ENCODE peak calls at places on chromosomes 16 and 17, in four cellular contexts. One of them, this sample, is unnamed.
A peak's percentile ranks its signal among the peaks of the same experiment; 100 is the strongest.

GRCh38 chr17:75508848-75509450 is 6.4 kb downstream of the CASKIN2 start:
- DNase-seq in neural progenitor cell: no peak
- DNase-seq in mammary epithelial cell: no peak
- DNase-seq in HCT116: no peak
- DNase-seq in this sample: no peak

GRCh38 chr16:495127-495748 is 32.3 kb upstream of the CAPN15 start:
- DNase-seq in neural progenitor cell: peak; percentile 42
- DNase-seq in mammary epithelial cell: peak; percentile 15
- DNase-seq in HCT116: no peak
- DNase-seq in this sample: peak; percentile 45

GRCh38 chr16:64121473-64121872 is 1000.4 kb downstream of the CDH11 start:
- DNase-seq in neural progenitor cell: no peak
- DNase-seq in mammary epithelial cell: peak; percentile 80
- DNase-seq in HCT116: no peak
- DNase-seq in this sample: peak; percentile 74

GRCh38 chr17:49401971-49402491 is 12.7 kb downstream of the PHB1 start:
- DNase-seq in neural progenitor cell: peak; percentile 23
- DNase-seq in mammary epithelial cell: no peak
- DNase-seq in HCT116: no peak
- DNase-seq in this sample: no peak

GRCh38 chr17:76537578-76538280 is at the start of gene CYGB:
- DNase-seq in neural progenitor cell: peak; percentile 70
- DNase-seq in mammary epithelial cell: no peak
- DNase-seq in HCT116: no peak
- DNase-seq in this sample: peak; percentile 68

GRCh38 chr17:38341035-38341721 is 2.6 kb downstream of the GPR179 start:
- DNase-seq in neural progenitor cell: peak; percentile 57
- DNase-seq in mammary epithelial cell: no peak
- DNase-seq in HCT116: no peak
- DNase-seq in this sample: no peak

GRCh38 chr17:9232155-9232475 is 210.8 kb downstream of the NTN1 start:
- DNase-seq in neural progenitor cell: no peak
- DNase-seq in mammary epithelial cell: no peak
- DNase-seq in HCT116: no peak
- DNase-seq in this sample: no peak

GRCh38 chr17:40027614-40028012 is 12.4 kb downstream of the CSF3 start:
- DNase-seq in neural progenitor cell: no peak
- DNase-seq in mammary epithelial cell: no peak
- DNase-seq in HCT116: no peak
- DNase-seq in this sample: no peak

GRCh38 chr16:65142276-65142675 is 20.4 kb upstream of the CDH11 start:
- DNase-seq in neural progenitor cell: no peak
- DNase-seq in mammary epithelial cell: no peak
- DNase-seq in HCT116: no peak
- DNase-seq in this sample: no peak

GRCh38 chr17:2051388-2052237 is 3.3 kb upstream of the HIC1 start:
- DNase-seq in neural progenitor cell: no peak
- DNase-seq in mammary epithelial cell: peak; percentile 16
- DNase-seq in HCT116: no peak
- DNase-seq in this sample: no peak

GRCh38 chr17:28105501-28105900 is 63.0 kb downstream of the NLK start:
- DNase-seq in neural progenitor cell: no peak
- DNase-seq in mammary epithelial cell: peak; percentile 23
- DNase-seq in HCT116: no peak
- DNase-seq in this sample: peak; percentile 34

GRCh38 chr16:77344306-77344705 is 90.5 kb downstream of the ADAMTS18 start:
- DNase-seq in neural progenitor cell: no peak
- DNase-seq in mammary epithelial cell: peak; percentile 55
- DNase-seq in HCT116: no peak
- DNase-seq in this sample: peak; percentile 6

GRCh38 chr17:75688209-75688771 is 21.2 kb downstream of the SAP30BP start:
- DNase-seq in neural progenitor cell: peak; percentile 59
- DNase-seq in mammary epithelial cell: peak; percentile 77
- DNase-seq in HCT116: no peak
- DNase-seq in this sample: peak; percentile 71

GRCh38 chr16:71707199-71707598 is 17.3 kb downstream of the PHLPP2 start:
- DNase-seq in neural progenitor cell: peak; percentile 78
- DNase-seq in mammary epithelial cell: no peak
- DNase-seq in HCT116: no peak
- DNase-seq in this sample: no peak

GRCh38 chr17:75854881-75855309 is 240 bp downstream of the WBP2 start:
- DNase-seq in neural progenitor cell: no peak
- DNase-seq in mammary epithelial cell: no peak
- DNase-seq in HCT116: no peak
- DNase-seq in this sample: no peak

GRCh38 chr17:67129283-67129682 is 84.9 kb downstream of the CACNG1 start:
- DNase-seq in neural progenitor cell: no peak
- DNase-seq in mammary epithelial cell: no peak
- DNase-seq in HCT116: no peak
- DNase-seq in this sample: no peak

GRCh38 chr16:55333690-55334089 is 9.7 kb downstream of the IRX6 start:
- DNase-seq in neural progenitor cell: no peak
- DNase-seq in mammary epithelial cell: no peak
- DNase-seq in HCT116: no peak
- DNase-seq in this sample: no peak

GRCh38 chr17:1399366-1399678 is 700 bp downstream of the YWHAE start:
- DNase-seq in neural progenitor cell: no peak
- DNase-seq in mammary epithelial cell: no peak
- DNase-seq in HCT116: no peak
- DNase-seq in this sample: no peak

GRCh38 chr17:17001076-17001777 is 29.3 kb upstream of the TNFRSF13B start:
- DNase-seq in neural progenitor cell: no peak
- DNase-seq in mammary epithelial cell: no peak
- DNase-seq in HCT116: no peak
- DNase-seq in this sample: no peak

GRCh38 chr17:68200689-68201424 is 47.0 kb upstream of the AMZ2 start:
- DNase-seq in neural progenitor cell: peak; percentile 91
- DNase-seq in mammary epithelial cell: peak; percentile 50
- DNase-seq in HCT116: peak; percentile 58
- DNase-seq in this sample: peak; percentile 57

GRCh38 chr17:50290074-50290702 is 15.9 kb downstream of the TMEM92 start:
- DNase-seq in neural progenitor cell: no peak
- DNase-seq in mammary epithelial cell: peak; percentile 89
- DNase-seq in HCT116: peak; percentile 29
- DNase-seq in this sample: peak; percentile 100

GRCh38 chr17:10775058-10775457 is 28.8 kb downstream of the TMEM238L start:
- DNase-seq in neural progenitor cell: no peak
- DNase-seq in mammary epithelial cell: no peak
- DNase-seq in HCT116: no peak
- DNase-seq in this sample: no peak

GRCh38 chr17:67475161-67475887 is 98.2 kb downstream of the PITPNC1 start:
- DNase-seq in neural progenitor cell: peak; percentile 73
- DNase-seq in mammary epithelial cell: peak; percentile 64
- DNase-seq in HCT116: peak; percentile 75
- DNase-seq in this sample: peak; percentile 63

GRCh38 chr17:76631821-76632565 is 11.6 kb downstream of the ST6GALNAC1 start:
- DNase-seq in neural progenitor cell: no peak
- DNase-seq in mammary epithelial cell: peak; percentile 19
- DNase-seq in HCT116: no peak
- DNase-seq in this sample: no peak

GRCh38 chr17:13437966-13438779 is 163.6 kb downstream of the HS3ST3A1 start:
- DNase-seq in neural progenitor cell: peak; percentile 85
- DNase-seq in mammary epithelial cell: no peak
- DNase-seq in HCT116: no peak
- DNase-seq in this sample: peak; percentile 52

GRCh38 chr16:56558024-56558747 is 6.7 kb upstream of the MT4 start:
- DNase-seq in neural progenitor cell: no peak
- DNase-seq in mammary epithelial cell: peak; percentile 92
- DNase-seq in HCT116: no peak
- DNase-seq in this sample: peak; percentile 80

DNA sequence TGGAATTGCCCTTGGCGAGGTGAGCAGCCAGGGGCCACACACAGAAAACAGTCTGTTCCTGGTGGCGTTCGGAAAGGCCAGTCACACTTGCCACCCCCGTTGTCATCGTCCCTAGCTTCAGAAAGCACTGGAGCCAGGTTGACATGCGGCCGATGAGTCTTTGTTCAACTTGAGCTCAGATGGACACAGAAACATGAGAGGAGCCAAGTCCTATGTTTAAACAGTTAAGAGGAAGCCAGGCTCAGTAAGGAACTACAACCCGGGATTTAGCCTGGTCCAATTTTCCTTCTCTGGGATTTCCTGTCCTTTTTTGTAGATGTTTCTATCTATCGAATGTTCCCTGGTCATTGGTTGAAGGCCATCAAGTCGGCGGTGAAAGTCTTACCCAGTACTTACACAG is 19.5 kb downstream of the SALL1 start:
- DNase-seq in neural progenitor cell: no peak
- DNase-seq in mammary epithelial cell: no peak
- DNase-seq in HCT116: no peak
- DNase-seq in this sample: no peak
- H3K27ac ChIP-seq in neural progenitor cell: no peak overlapping the region
- H3K27ac ChIP-seq in mammary epithelial cell: no peak overlapping the region
- H3K27ac ChIP-seq in HCT116: no peak overlapping the region
- H3K27ac ChIP-seq in this sample: no peak overlapping the region

GRCh38 chr16:61148930-61149329 is 887.3 kb downstream of the CDH8 start:
- DNase-seq in neural progenitor cell: no peak
- DNase-seq in mammary epithelial cell: no peak
- DNase-seq in HCT116: no peak
- DNase-seq in this sample: no peak
- TF ChIP-seq CTCF in neural progenitor cell: peak; percentile 27
- TF ChIP-seq CTCF in mammary epithelial cell: no peak
- TF ChIP-seq CTCF in HCT116: no peak
- TF ChIP-seq CTCF in this sample: no peak

GRCh38 chr17:36941265-36942021 is 4.2 kb downstream of the LHX1 start:
- DNase-seq in neural progenitor cell: no peak
- DNase-seq in mammary epithelial cell: no peak
- DNase-seq in HCT116: no peak
- DNase-seq in this sample: no peak
- TF ChIP-seq EZH2 in neural progenitor cell: peak; percentile 1
- TF ChIP-seq EZH2 in mammary epithelial cell: peak; percentile 79
- TF ChIP-seq EZH2 in HCT116: no peak
- TF ChIP-seq EZH2 in this sample: no peak

GRCh38 chr17:44210342-44211192 is 8.9 kb downstream of the UBTF start:
- DNase-seq in neural progenitor cell: peak; percentile 92
- DNase-seq in mammary epithelial cell: peak; percentile 52
- DNase-seq in HCT116: peak; percentile 63
- DNase-seq in this sample: peak; percentile 87
- H3K27ac ChIP-seq in neural progenitor cell: no peak overlapping the region
- H3K27ac ChIP-seq in mammary epithelial cell: no peak overlapping the region
- H3K27ac ChIP-seq in HCT116: peak overlapping the region; percentile 42
- H3K27ac ChIP-seq in this sample: peak overlapping the region; percentile 11

GRCh38 chr16:58345574-58346354 is 46.5 kb upstream of the GINS3 start:
- DNase-seq in neural progenitor cell: no peak
- DNase-seq in mammary epithelial cell: no peak
- DNase-seq in HCT116: no peak
- DNase-seq in this sample: peak; percentile 14
- TF ChIP-seq CTCF in neural progenitor cell: peak; percentile 25
- TF ChIP-seq CTCF in mammary epithelial cell: peak; percentile 26
- TF ChIP-seq CTCF in HCT116: peak; percentile 41
- TF ChIP-seq CTCF in this sample: no peak

GRCh38 chr17:44314869-44315661 is 6.7 kb downstream of the RUNDC3A start:
- DNase-seq in neural progenitor cell: peak; percentile 84
- DNase-seq in mammary epithelial cell: peak; percentile 59
- DNase-seq in HCT116: no peak
- DNase-seq in this sample: no peak
- TF ChIP-seq EZH2 in neural progenitor cell: peak; percentile 28
- TF ChIP-seq EZH2 in mammary epithelial cell: no peak
- TF ChIP-seq EZH2 in HCT116: no peak
- TF ChIP-seq EZH2 in this sample: peak; percentile 77